ENCODE peak calls at places on chromosome 5, in four cellular contexts. O is mammary epithelial cell, A is endodermal cell, P is NB4. E is an unnamed sample.

GRCh38 chr5:84430863-84431663 is 46.4 kb upstream of the EDIL3 start:
- DNase-seq in O (peak), A (no peak), P (no peak), E (peak)

GRCh38 chr5:135875567-135875966 is 20.1 kb downstream of the IL9 start:
- DNase-seq in O (no peak), A (no peak), P (no peak), E (no peak)

GRCh38 chr5:144120781-144121180 is 49.7 kb downstream of the YIPF5 start:
- DNase-seq in O (no peak), A (no peak), P (no peak), E (no peak)

GRCh38 chr5:150126199-150126920 is 29.3 kb downstream of the PDGFRB start:
- DNase-seq in O (no peak), A (peak), P (no peak), E (no peak)

GRCh38 chr5:154203798-154204578 is 13.5 kb downstream of the GALNT10 start:
- DNase-seq in O (no peak), A (no peak), P (no peak), E (no peak)

GRCh38 chr5:87650284-87650683 is 237.6 kb upstream of the CCNH start:
- DNase-seq in O (peak), A (no peak), P (no peak), E (peak)

GRCh38 chr5:129930221-129930620 is 26.0 kb downstream of the CHSY3 start:
- DNase-seq in O (no peak), A (no peak), P (no peak), E (no peak)

GRCh38 chr5:76737131-76737556 is 21.2 kb downstream of the F2R start:
- DNase-seq in O (no peak), A (no peak), P (no peak), E (no peak)

GRCh38 chr5:33369470-33370134 is 71.2 kb upstream of the TARS1 start:
- DNase-seq in O (no peak), A (no peak), P (no peak), E (no peak)

GRCh38 chr5:77628840-77629552 is 9.5 kb downstream of the OTP start:
- DNase-seq in O (no peak), A (peak), P (no peak), E (no peak)

GRCh38 chr5:86526811-86527348 is 90.9 kb upstream of the COX7C start:
- DNase-seq in O (no peak), A (no peak), P (peak), E (no peak)

GRCh38 chr5:85663708-85664031 is 954.1 kb upstream of the COX7C start:
- DNase-seq in O (no peak), A (no peak), P (no peak), E (no peak)

GRCh38 chr5:108715408-108715807 is 32.3 kb upstream of the FER start:
- DNase-seq in O (no peak), A (no peak), P (no peak), E (no peak)

GRCh38 chr5:108379722-108380530 is 2.0 kb downstream of the FBXL17 start:
- DNase-seq in O (no peak), A (no peak), P (peak), E (peak)

GRCh38 chr5:39092581-39093350 is 18.6 kb upstream of the RICTOR start:
- DNase-seq in O (peak), A (no peak), P (no peak), E (peak)

GRCh38 chr5:105953616-105954015 is 1717.1 kb downstream of the EFNA5 start:
- DNase-seq in O (no peak), A (no peak), P (no peak), E (no peak)

GRCh38 chr5:97094579-97095317 is 47.7 kb downstream of the LIX1 start:
- DNase-seq in O (no peak), A (no peak), P (no peak), E (no peak)

GRCh38 chr5:68246802-68247201 is 31.2 kb downstream of the PIK3R1 start:
- DNase-seq in O (no peak), A (no peak), P (no peak), E (no peak)

GRCh38 chr5:42620579-42621216 is 135.9 kb upstream of the CCDC152 start:
- DNase-seq in O (peak), A (no peak), P (no peak), E (peak)

GRCh38 chr5:141713616-141714309 is 31.7 kb upstream of the ARAP3 start:
- DNase-seq in O (peak), A (no peak), P (no peak), E (peak)

GRCh38 chr5:68942169-68942568 is 151.6 kb upstream of the SLC30A5 start:
- DNase-seq in O (no peak), A (no peak), P (no peak), E (no peak)

GRCh38 chr5:35855221-35855620 is 1.5 kb upstream of the IL7R start:
- DNase-seq in O (no peak), A (no peak), P (no peak), E (no peak)

GRCh38 chr5:34889394-34889793 is 25.9 kb downstream of the RAD1 start:
- DNase-seq in O (no peak), A (no peak), P (no peak), E (no peak)

DNA sequence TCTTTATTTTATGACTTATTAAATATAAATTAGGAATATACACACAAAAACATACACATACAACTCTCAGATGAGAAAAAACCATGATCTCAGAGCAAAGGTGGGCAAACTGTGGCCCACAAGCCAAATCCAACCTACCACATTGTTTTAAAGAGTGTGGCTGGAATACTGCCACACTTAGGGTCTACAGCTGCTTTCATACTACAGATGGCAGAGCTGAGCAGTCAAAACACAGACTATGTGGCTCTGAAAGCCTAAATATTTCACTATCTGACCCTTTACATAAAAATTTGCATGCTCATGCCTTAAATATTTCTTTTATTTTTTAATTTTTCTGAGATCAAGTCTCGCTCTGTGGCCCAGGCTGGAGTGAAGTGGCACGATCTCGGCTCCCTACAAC is 28.3 kb downstream of the LEAP2 start:
- DNase-seq in O (no peak), A (no peak), P (no peak), E (no peak)
- TF ChIP-seq CTCF in O (no peak), A (peak), P (no peak), E (no peak)

GRCh38 chr5:157267025-157267424 is 1.1 kb downstream of the CYFIP2 start:
- DNase-seq in O (no peak), A (no peak), P (no peak), E (no peak)
- H3K4me3 ChIP-seq in O (peak), A (peak), P (no peak), E (no peak)

DNA sequence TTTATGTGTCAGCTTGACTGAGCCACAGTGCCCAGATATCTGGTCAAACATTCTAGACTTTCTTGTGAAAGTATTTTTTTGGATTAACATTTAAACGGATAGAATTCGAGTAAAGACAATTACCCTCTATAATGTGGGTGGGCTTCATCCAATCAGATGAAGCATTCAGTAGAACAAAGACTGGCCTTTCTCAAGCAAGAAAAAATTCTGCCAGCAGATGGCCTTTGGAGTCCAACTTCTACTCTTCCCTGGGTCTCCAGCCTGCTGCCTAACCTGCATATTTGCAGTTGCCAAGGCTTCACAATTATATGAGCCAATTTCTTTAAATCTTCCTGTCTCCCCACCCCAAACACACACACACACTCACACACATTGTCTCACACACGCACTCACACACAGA is 86.4 kb downstream of the MED10 start:
- DNase-seq in O (peak), A (peak), P (peak), E (peak)
- TF ChIP-seq CTCF in O (no peak), A (peak), P (peak), E (peak)

DNA sequence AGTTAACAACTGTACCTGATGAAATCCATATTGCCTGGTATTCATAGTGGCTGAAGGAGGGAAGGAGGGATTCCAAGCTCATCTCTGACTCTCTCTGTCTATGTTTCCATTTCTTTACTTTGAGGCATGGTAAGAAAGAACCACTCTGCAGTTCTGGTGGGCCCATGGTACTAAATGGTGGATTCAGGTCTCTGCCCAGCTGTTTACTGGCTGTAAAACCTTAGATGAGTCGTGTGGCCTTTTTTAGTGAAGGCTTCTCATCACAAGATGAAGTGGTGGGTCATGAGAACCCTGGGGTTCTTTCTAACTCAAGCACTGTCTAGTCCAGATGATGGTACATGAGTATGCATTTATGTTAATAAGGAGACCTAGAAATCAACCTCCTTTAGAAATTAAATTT is 49.7 kb downstream of the ZNF366 start:
- DNase-seq in O (no peak), A (no peak), P (no peak), E (no peak)
- H3K4me3 ChIP-seq in O (no peak), A (no peak), P (no peak), E (no peak)

GRCh38 chr5:74934949-74935751 is 69.0 kb upstream of the FAM169A start:
- DNase-seq in O (peak), A (peak), P (peak), E (peak)
- TF ChIP-seq CTCF in O (peak), A (peak), P (peak), E (peak)

DNA sequence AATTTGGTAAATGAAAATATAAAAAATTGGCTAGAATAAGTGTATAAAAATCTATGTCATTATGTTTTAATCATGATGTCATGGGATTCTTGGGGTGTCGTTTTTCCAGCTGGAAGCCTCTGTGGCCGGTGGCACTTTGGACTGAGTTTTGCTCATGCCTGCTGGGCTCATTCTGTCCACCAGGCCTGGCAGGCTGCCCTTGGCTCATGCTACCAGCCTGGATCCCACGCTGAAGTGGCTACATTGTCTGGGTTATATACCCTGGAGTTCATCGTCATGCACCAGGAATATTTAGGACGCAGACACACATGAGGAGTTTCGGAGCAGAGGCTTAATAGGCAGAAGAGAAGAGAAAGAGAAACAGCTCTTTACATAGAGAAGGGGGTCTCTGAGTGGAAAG is 1913.7 kb upstream of the WWC1 start:
- DNase-seq in O (no peak), A (no peak), P (no peak), E (no peak)
- H3K4me3 ChIP-seq in O (no peak), A (no peak), P (no peak), E (no peak)